ENCODE peak calls at places on chromosomes 4 and X, in ten cellular contexts. J, N, Y, B, H, V, C, P, Q and X are unnamed samples.
A peak's percentile ranks its signal among the peaks of the same experiment; 100 is the strongest.

GRCh38 chr4:185183622-185184281 is 20.0 kb downstream of the CFAP97 start:
- DNase-seq in J (peak; percentile 72), N (peak; percentile 83), Y (peak; percentile 85), B (peak; percentile 86), H (peak; percentile 86), V (peak; percentile 78), C (peak; percentile 87), P (peak; percentile 57), Q (peak; percentile 38), X (peak; percentile 61)

GRCh38 chrX:96835660-96836289 is 47.9 kb upstream of the RPA4 start:
- DNase-seq in J (no peak), N (no peak), Y (no peak), B (no peak), H (no peak), V (no peak), C (no peak), P (no peak), Q (no peak), X (peak; percentile 42)

GRCh38 chrX:41558531-41558930 is 111.4 kb downstream of the NYX start:
- DNase-seq in J (no peak), N (no peak), Y (no peak), B (no peak), H (peak; percentile 29), V (no peak), C (no peak), P (no peak), Q (no peak), X (peak; percentile 8)

GRCh38 chr4:82739292-82740190 is 59.1 kb downstream of the SCD5 start:
- DNase-seq in J (peak; percentile 81), N (no peak), Y (peak; percentile 78), B (no peak), H (peak; percentile 70), V (peak; percentile 34), C (peak; percentile 86), P (no peak), Q (peak; percentile 60), X (peak; percentile 28)

GRCh38 chrX:152428089-152428488 is 23.0 kb downstream of the GABRA3 start:
- DNase-seq in J (no peak), N (no peak), Y (no peak), B (no peak), H (no peak), V (no peak), C (no peak), P (no peak), Q (no peak), X (no peak)

GRCh38 chr4:156971623-156972369 is at the start of gene PDGFC:
- DNase-seq in J (peak; percentile 76), N (peak; percentile 50), Y (no peak), B (peak; percentile 21), H (peak; percentile 89), V (no peak), C (peak; percentile 91), P (peak; percentile 71), Q (no peak), X (peak; percentile 5)

GRCh38 chrX:129667412-129667811 is 12.7 kb upstream of the APLN start:
- DNase-seq in J (no peak), N (no peak), Y (no peak), B (no peak), H (no peak), V (no peak), C (no peak), P (no peak), Q (no peak), X (no peak)

GRCh38 chrX:136199365-136199764 is 51.8 kb downstream of the MAP7D3 start:
- DNase-seq in J (no peak), N (no peak), Y (no peak), B (no peak), H (no peak), V (no peak), C (no peak), P (no peak), Q (no peak), X (no peak)

GRCh38 chrX:1395646-1396216 is 3.8 kb upstream of the SLC25A6 start:
- DNase-seq in J (no peak), N (no peak), Y (no peak), B (no peak), H (no peak), V (no peak), C (no peak), P (no peak), Q (no peak), X (no peak)

GRCh38 chr4:15378055-15378454 is 49.8 kb upstream of the C1QTNF7 start:
- DNase-seq in J (no peak), N (no peak), Y (no peak), B (no peak), H (no peak), V (no peak), C (no peak), P (no peak), Q (no peak), X (no peak)

GRCh38 chr4:5753766-5754528 is 42.9 kb downstream of the EVC start:
- DNase-seq in J (no peak), N (no peak), Y (no peak), B (no peak), H (peak; percentile 95), V (no peak), C (peak; percentile 81), P (no peak), Q (no peak), X (no peak)